ENCODE peak calls at places on chromosomes 3 and 15, in five cellular contexts. One of them, this sample, is unnamed.

GRCh38 chr3:135017494-135017893 is 222.4 kb downstream of the EPHB1 start:
- DNase-seq in M059J: no peak
- DNase-seq in WTC11: no peak
- DNase-seq in activated CD8-positive, alpha-beta memory T cell treated with anti-CD3 and anti-CD28 coated beads for 24 hours: no peak
- DNase-seq in A549: no peak
- DNase-seq in this sample: no peak

GRCh38 chr3:184345678-184346144 is 8.3 kb downstream of the FAM131A start:
- DNase-seq in A549: peak
- DNase-seq in activated CD8-positive, alpha-beta memory T cell treated with anti-CD3 and anti-CD28 coated beads for 24 hours: no peak
- DNase-seq in M059J: peak
- DNase-seq in WTC11: peak
- DNase-seq in this sample: peak

GRCh38 chr3:110773413-110773954 is 298.1 kb upstream of the NECTIN3 start:
- DNase-seq in WTC11: no peak
- DNase-seq in activated CD8-positive, alpha-beta memory T cell treated with anti-CD3 and anti-CD28 coated beads for 24 hours: no peak
- DNase-seq in A549: peak
- DNase-seq in M059J: peak
- DNase-seq in this sample: peak

GRCh38 chr3:39548282-39548681 is 80.8 kb downstream of the MOBP start:
- DNase-seq in WTC11: no peak
- DNase-seq in M059J: no peak
- DNase-seq in A549: no peak
- DNase-seq in activated CD8-positive, alpha-beta memory T cell treated with anti-CD3 and anti-CD28 coated beads for 24 hours: no peak
- DNase-seq in this sample: no peak

GRCh38 chr15:88376574-88377174 is 90.5 kb downstream of the MRPL46 start:
- DNase-seq in WTC11: no peak
- DNase-seq in activated CD8-positive, alpha-beta memory T cell treated with anti-CD3 and anti-CD28 coated beads for 24 hours: no peak
- DNase-seq in M059J: no peak
- DNase-seq in A549: peak
- DNase-seq in this sample: no peak

GRCh38 chr3:186782542-186783069 is 771 bp upstream of the EIF4A2 start:
- DNase-seq in A549: no peak
- DNase-seq in activated CD8-positive, alpha-beta memory T cell treated with anti-CD3 and anti-CD28 coated beads for 24 hours: no peak
- DNase-seq in M059J: no peak
- DNase-seq in WTC11: no peak
- DNase-seq in this sample: no peak

GRCh38 chr3:151859905-151860304 is 13.5 kb upstream of the SUCNR1 start:
- DNase-seq in M059J: no peak
- DNase-seq in activated CD8-positive, alpha-beta memory T cell treated with anti-CD3 and anti-CD28 coated beads for 24 hours: no peak
- DNase-seq in WTC11: no peak
- DNase-seq in A549: peak
- DNase-seq in this sample: no peak

GRCh38 chr3:12557472-12558105 is 702 bp downstream of the MKRN2 start:
- DNase-seq in activated CD8-positive, alpha-beta memory T cell treated with anti-CD3 and anti-CD28 coated beads for 24 hours: no peak
- DNase-seq in A549: no peak
- DNase-seq in WTC11: no peak
- DNase-seq in M059J: peak
- DNase-seq in this sample: no peak

GRCh38 chr3:13768453-13768852 is 111.4 kb downstream of the WNT7A start:
- DNase-seq in WTC11: no peak
- DNase-seq in A549: no peak
- DNase-seq in M059J: no peak
- DNase-seq in activated CD8-positive, alpha-beta memory T cell treated with anti-CD3 and anti-CD28 coated beads for 24 hours: no peak
- DNase-seq in this sample: no peak

GRCh38 chr15:92801774-92802464 is 98.2 kb upstream of the CHD2 start:
- DNase-seq in WTC11: no peak
- DNase-seq in activated CD8-positive, alpha-beta memory T cell treated with anti-CD3 and anti-CD28 coated beads for 24 hours: no peak
- DNase-seq in A549: peak
- DNase-seq in M059J: peak
- DNase-seq in this sample: peak

GRCh38 chr3:103711670-103712069 is 1276.9 kb downstream of the ZPLD1 start:
- DNase-seq in WTC11: no peak
- DNase-seq in activated CD8-positive, alpha-beta memory T cell treated with anti-CD3 and anti-CD28 coated beads for 24 hours: no peak
- DNase-seq in M059J: no peak
- DNase-seq in A549: no peak
- DNase-seq in this sample: no peak

GRCh38 chr15:57640935-57641682 is 49.4 kb downstream of the MYZAP start:
- DNase-seq in activated CD8-positive, alpha-beta memory T cell treated with anti-CD3 and anti-CD28 coated beads for 24 hours: no peak
- DNase-seq in M059J: peak
- DNase-seq in WTC11: peak
- DNase-seq in A549: peak
- DNase-seq in this sample: no peak

GRCh38 chr15:74630284-74631086 is 14.8 kb downstream of the CLK3 start:
- DNase-seq in WTC11: peak
- DNase-seq in M059J: no peak
- DNase-seq in activated CD8-positive, alpha-beta memory T cell treated with anti-CD3 and anti-CD28 coated beads for 24 hours: peak
- DNase-seq in A549: no peak
- DNase-seq in this sample: no peak

GRCh38 chr15:33860749-33861148 is 107.5 kb upstream of the CHRM5 start:
- DNase-seq in M059J: peak
- DNase-seq in activated CD8-positive, alpha-beta memory T cell treated with anti-CD3 and anti-CD28 coated beads for 24 hours: no peak
- DNase-seq in WTC11: no peak
- DNase-seq in A549: no peak
- DNase-seq in this sample: no peak

GRCh38 chr15:88833688-88834087 is 30.5 kb downstream of the ACAN start:
- DNase-seq in A549: no peak
- DNase-seq in M059J: no peak
- DNase-seq in WTC11: no peak
- DNase-seq in activated CD8-positive, alpha-beta memory T cell treated with anti-CD3 and anti-CD28 coated beads for 24 hours: no peak
- DNase-seq in this sample: no peak

GRCh38 chr15:39641187-39641889 is 60.5 kb downstream of the THBS1 start:
- DNase-seq in M059J: no peak
- DNase-seq in activated CD8-positive, alpha-beta memory T cell treated with anti-CD3 and anti-CD28 coated beads for 24 hours: no peak
- DNase-seq in A549: no peak
- DNase-seq in WTC11: no peak
- DNase-seq in this sample: peak

GRCh38 chr3:123375014-123375940 is 73.6 kb downstream of the ADCY5 start:
- DNase-seq in A549: no peak
- DNase-seq in activated CD8-positive, alpha-beta memory T cell treated with anti-CD3 and anti-CD28 coated beads for 24 hours: no peak
- DNase-seq in WTC11: peak
- DNase-seq in M059J: no peak
- DNase-seq in this sample: no peak

GRCh38 chr3:173138031-173138430 is 3.0 kb downstream of the SPATA16 start:
- DNase-seq in A549: no peak
- DNase-seq in WTC11: no peak
- DNase-seq in M059J: no peak
- DNase-seq in activated CD8-positive, alpha-beta memory T cell treated with anti-CD3 and anti-CD28 coated beads for 24 hours: no peak
- DNase-seq in this sample: no peak

This sample was measured in H4.